ENCODE peak calls at places on chromosomes 16 and 17, in five cellular contexts. D, E, Q, G and M are unnamed samples.
A peak's percentile ranks its signal among the peaks of the same experiment; 100 is the strongest.

GRCh38 chr16:82639666-82640336 is 13.0 kb downstream of the CDH13 start:
- DNase-seq in G (no peak), D (peak; percentile 80), E (peak; percentile 38), Q (peak; percentile 80), M (peak; percentile 41)

GRCh38 chr16:12239953-12240485 is 263.5 kb downstream of the SNX29 start:
- DNase-seq in Q (peak; percentile 66), D (no peak), G (no peak), E (peak; percentile 22), M (no peak)

GRCh38 chr17:40069751-40070643 is 7.2 kb downstream of the THRA start:
- DNase-seq in Q (peak; percentile 69), G (no peak), D (peak; percentile 76), E (peak; percentile 68), M (peak; percentile 35)

GRCh38 chr16:11400076-11400475 is 54.8 kb downstream of the RMI2 start:
- DNase-seq in G (no peak), Q (no peak), D (no peak), E (no peak), M (no peak)

GRCh38 chr17:37608369-37609169 is 649 bp downstream of the SYNRG start:
- DNase-seq in Q (peak; percentile 54), G (no peak), D (no peak), E (no peak), M (no peak)

GRCh38 chr17:1577657-1578428 is 15.3 kb upstream of the PITPNA start:
- DNase-seq in E (peak; percentile 55), D (no peak), G (no peak), Q (no peak), M (no peak)

GRCh38 chr16:53166099-53166498 is 111.3 kb downstream of the CHD9 start:
- DNase-seq in E (no peak), Q (peak; percentile 16), D (no peak), G (no peak), M (no peak)

GRCh38 chr16:31138621-31139578 is 3.4 kb upstream of the PRSS8 start:
- DNase-seq in Q (peak; percentile 51), E (peak; percentile 97), D (peak; percentile 91), G (peak; percentile 93), M (peak; percentile 76)

GRCh38 chr17:70271672-70272071 is 102.3 kb downstream of the KCNJ2 start:
- DNase-seq in G (no peak), D (no peak), E (no peak), Q (no peak), M (no peak)

GRCh38 chr17:82910041-82910481 is 70.2 kb upstream of the ZNF750 start:
- DNase-seq in Q (no peak), E (peak; percentile 63), G (no peak), D (no peak), M (no peak)

DNA sequence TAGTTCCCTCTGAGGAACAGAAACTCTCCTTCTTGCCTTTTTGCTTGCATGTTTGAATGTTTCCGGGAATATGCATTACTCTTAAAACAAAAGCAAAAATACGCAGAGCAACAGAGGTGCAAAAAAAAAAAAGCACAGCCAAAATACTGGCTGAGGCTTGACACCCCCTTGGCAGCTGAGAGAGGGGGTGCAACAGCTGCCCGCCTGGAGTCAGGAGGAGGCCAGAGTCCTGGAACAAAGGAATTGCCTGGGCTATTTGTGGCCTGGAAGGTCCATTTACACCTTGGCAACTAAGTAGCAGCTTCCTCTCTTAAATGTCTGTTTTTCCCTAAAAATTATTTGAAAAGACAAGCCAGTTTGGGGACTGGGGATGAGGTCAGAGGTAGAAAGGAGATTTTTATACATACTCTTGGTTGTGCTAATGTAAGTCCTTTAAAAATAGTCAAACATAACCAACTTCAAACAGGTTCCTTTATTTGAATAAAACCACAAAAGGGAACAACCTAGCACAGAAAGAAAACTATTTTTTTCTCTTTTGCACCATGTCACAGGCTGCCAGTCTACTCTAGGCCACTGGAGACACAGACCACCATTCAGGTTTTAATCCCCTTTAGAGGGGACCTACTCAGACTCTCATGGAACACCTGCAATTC is 19.5 kb downstream of the USP7 start:
- DNase-seq in D (no peak), G (no peak), Q (no peak), E (no peak), M (no peak)
- H3K4me3 ChIP-seq in D (no peak overlapping the region), G (peak overlapping the region; percentile 2), Q (no peak overlapping the region), E (no peak overlapping the region), M (no peak overlapping the region)

DNA sequence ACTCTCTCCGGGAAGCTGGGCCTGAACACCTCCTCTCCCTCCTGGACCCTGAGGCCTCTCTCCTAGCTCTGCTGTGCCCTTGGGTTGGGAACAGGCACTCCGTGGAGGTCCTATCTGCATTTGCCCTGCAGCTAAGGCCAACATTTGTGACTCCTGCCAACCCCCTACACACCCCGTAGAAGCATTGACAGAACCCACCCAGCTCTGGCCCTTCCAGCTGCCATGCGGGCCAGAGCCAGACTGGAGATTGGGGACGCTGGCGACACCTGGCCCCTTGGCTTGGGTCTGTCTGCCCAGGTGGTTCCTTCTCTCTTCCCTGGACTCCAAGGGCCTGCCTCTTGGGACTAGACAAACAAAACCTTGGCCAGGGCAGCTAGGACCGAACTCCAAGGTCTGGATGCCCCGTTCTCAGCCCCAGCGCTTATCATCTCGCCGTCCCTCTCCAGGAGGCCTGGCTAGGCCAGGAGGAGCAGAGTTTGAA is 644 bp upstream of the RHBDF2 start:
- DNase-seq in G (no peak), Q (no peak), D (no peak), E (peak; percentile 85), M (no peak)
- H3K4me3 ChIP-seq in G (peak overlapping the region; percentile 78), Q (peak overlapping the region; percentile 72), D (no peak overlapping the region), E (no peak overlapping the region), M (peak overlapping the region; percentile 64)

GRCh38 chr17:29618272-29619065 is 4.2 kb downstream of the CORO6 start:
- DNase-seq in Q (no peak), E (no peak), G (no peak), D (no peak), M (no peak)

GRCh38 chr17:29617481-29618271 is 5.0 kb downstream of the CORO6 start:
- DNase-seq in G (peak; percentile 85), Q (peak; percentile 84), D (peak; percentile 91), E (peak; percentile 83), M (no peak)

GRCh38 chr17:29615492-29616299 is 7.0 kb downstream of the CORO6 start:
- DNase-seq in D (peak; percentile 93), Q (peak; percentile 92), G (peak; percentile 91), E (peak; percentile 89), M (no peak)

GRCh38 chr17:29616300-29617048 is 6.2 kb downstream of the CORO6 start:
- DNase-seq in Q (no peak), D (peak; percentile 52), E (no peak), G (no peak), M (no peak)

GRCh38 chr17:29617125-29617480 is 5.6 kb downstream of the CORO6 start:
- DNase-seq in G (peak; percentile 90), E (peak; percentile 83), Q (peak; percentile 78), D (peak; percentile 88), M (peak; percentile 78)
- H3K4me3 ChIP-seq in G (peak overlapping the region; percentile 62), E (no peak overlapping the region), Q (peak overlapping the region; percentile 49), D (no peak overlapping the region), M (no peak overlapping the region)

GRCh38 chr16:1724491-1724890 is 18.5 kb downstream of the MAPK8IP3 start:
- DNase-seq in G (no peak), D (no peak), E (no peak), Q (no peak), M (no peak)
- H3K4me3 ChIP-seq in G (no peak overlapping the region), D (no peak overlapping the region), E (no peak overlapping the region), Q (no peak overlapping the region), M (no peak overlapping the region)

DNA sequence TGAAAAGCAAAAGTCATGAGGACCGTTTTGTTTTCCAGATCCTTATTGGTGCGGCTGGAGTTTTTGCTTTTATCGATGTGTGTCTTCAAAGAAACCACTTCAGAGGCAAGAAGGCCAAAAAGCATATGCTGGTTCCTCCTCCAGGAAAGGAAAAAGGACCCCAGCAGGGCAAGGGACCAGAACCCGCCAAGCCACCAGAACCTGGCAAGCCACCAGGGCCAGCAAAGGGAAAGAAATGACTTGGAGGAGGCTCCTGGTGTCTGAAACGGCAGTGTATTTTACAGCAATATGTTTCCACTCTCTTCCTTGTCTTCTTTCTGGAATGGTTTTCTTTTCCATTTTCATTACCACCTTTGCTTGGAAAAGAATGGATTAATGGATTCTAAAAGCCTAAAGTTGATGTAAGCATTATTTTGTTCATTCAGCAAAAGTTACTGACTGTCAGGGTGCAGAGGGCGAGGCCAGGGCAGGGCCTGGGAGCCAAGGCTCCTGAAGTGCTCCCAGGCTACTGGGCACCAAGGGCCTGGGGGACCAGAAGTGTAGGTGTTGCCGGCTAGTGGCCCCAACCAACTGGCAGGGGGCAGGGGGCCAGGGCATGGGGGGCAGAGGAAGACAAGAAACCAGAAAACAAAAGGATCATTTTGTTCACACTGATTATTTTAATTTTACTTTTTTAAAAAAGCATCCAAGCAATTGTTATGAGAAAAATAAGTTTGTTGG is 8.8 kb downstream of the CMTM2 start:
- DNase-seq in E (no peak), D (no peak), Q (no peak), G (no peak), M (no peak)
- H3K4me3 ChIP-seq in E (no peak overlapping the region), D (no peak overlapping the region), Q (no peak overlapping the region), G (no peak overlapping the region), M (no peak overlapping the region)

GRCh38 chr17:34638526-34639260 is 59.3 kb downstream of the TMEM132E start:
- DNase-seq in D (no peak), Q (no peak), G (no peak), E (no peak), M (no peak)
- H3K4me3 ChIP-seq in D (no peak overlapping the region), Q (no peak overlapping the region), G (no peak overlapping the region), E (no peak overlapping the region), M (no peak overlapping the region)

GRCh38 chr17:18206962-18207361 is 18.5 kb upstream of the LLGL1 start:
- DNase-seq in G (no peak), Q (no peak), E (no peak), D (no peak), M (no peak)

GRCh38 chr17:18201108-18201507 is 17.5 kb downstream of the ALKBH5 start:
- DNase-seq in G (no peak), E (no peak), D (no peak), Q (no peak), M (no peak)

GRCh38 chr17:18203308-18203707 is 19.7 kb downstream of the ALKBH5 start:
- DNase-seq in D (no peak), Q (no peak), G (no peak), E (no peak), M (no peak)

GRCh38 chr17:18208092-18208491 is 17.3 kb upstream of the LLGL1 start:
- DNase-seq in G (no peak), E (no peak), D (no peak), Q (no peak), M (no peak)

DNA sequence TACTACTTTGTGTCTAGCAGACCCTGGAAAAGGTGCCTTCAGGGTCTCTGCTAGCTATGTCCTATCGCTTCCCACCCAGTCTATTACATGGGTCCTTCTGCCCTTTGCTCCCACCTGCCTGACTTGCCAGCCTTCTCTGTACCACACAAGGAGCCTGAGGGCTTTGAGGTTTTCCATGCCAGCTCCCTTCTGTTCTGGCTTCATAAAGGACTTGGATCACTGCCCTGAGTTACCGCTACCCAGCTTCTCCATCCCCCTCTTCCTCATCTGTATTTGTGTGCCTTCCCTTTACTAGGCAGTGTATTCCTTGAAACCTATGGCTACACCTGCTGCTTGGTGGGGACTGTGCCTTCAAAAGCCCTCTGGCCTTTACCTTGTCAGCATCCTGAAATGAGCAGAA is 19.6 kb upstream of the LLGL1 start:
- DNase-seq in E (no peak), Q (no peak), D (no peak), G (no peak), M (no peak)
- H3K4me3 ChIP-seq in E (no peak overlapping the region), Q (no peak overlapping the region), D (no peak overlapping the region), G (no peak overlapping the region), M (no peak overlapping the region)